ENCODE peak calls at places on chromosomes 1 and 21, in six cellular contexts. One of them, this sample, is unnamed.

GRCh38 chr1:186212574-186213224 is 162.4 kb downstream of the TPR start:
- DNase-seq in H54: peak; percentile 23
- DNase-seq in IMR-90: peak; percentile 97
- DNase-seq in uterus: no peak
- DNase-seq in transverse colon: peak; percentile 11
- DNase-seq in GM12891: peak; percentile 23
- DNase-seq in this sample: peak; percentile 85

GRCh38 chr1:58620259-58620658 is 43.2 kb upstream of the TACSTD2 start:
- DNase-seq in H54: no peak
- DNase-seq in transverse colon: peak; percentile 42
- DNase-seq in uterus: no peak
- DNase-seq in IMR-90: no peak
- DNase-seq in GM12891: no peak
- DNase-seq in this sample: no peak

GRCh38 chr21:35933466-35933865 is 126.9 kb downstream of the SETD4 start:
- DNase-seq in IMR-90: peak; percentile 86
- DNase-seq in uterus: peak; percentile 71
- DNase-seq in GM12891: no peak
- DNase-seq in H54: peak; percentile 43
- DNase-seq in transverse colon: peak; percentile 34
- DNase-seq in this sample: no peak

GRCh38 chr21:18218331-18218730 is 26.3 kb upstream of the CHODL start:
- DNase-seq in H54: no peak
- DNase-seq in transverse colon: no peak
- DNase-seq in GM12891: no peak
- DNase-seq in IMR-90: no peak
- DNase-seq in uterus: no peak
- DNase-seq in this sample: no peak

GRCh38 chr1:62494137-62494536 is 57.3 kb downstream of the USP1 start:
- DNase-seq in H54: no peak
- DNase-seq in GM12891: no peak
- DNase-seq in uterus: no peak
- DNase-seq in IMR-90: no peak
- DNase-seq in transverse colon: no peak
- DNase-seq in this sample: no peak

GRCh38 chr1:53380296-53380695 is 52.4 kb upstream of the LRP8 start:
- DNase-seq in uterus: no peak
- DNase-seq in transverse colon: no peak
- DNase-seq in GM12891: no peak
- DNase-seq in H54: no peak
- DNase-seq in IMR-90: no peak
- DNase-seq in this sample: no peak

GRCh38 chr1:64545118-64545916 is 75.4 kb downstream of the CACHD1 start:
- DNase-seq in GM12891: no peak
- DNase-seq in uterus: no peak
- DNase-seq in transverse colon: no peak
- DNase-seq in IMR-90: no peak
- DNase-seq in H54: no peak
- DNase-seq in this sample: no peak

GRCh38 chr1:47444578-47445465 is 7.0 kb downstream of the FOXD2 start:
- DNase-seq in H54: no peak
- DNase-seq in IMR-90: peak; percentile 10
- DNase-seq in uterus: no peak
- DNase-seq in transverse colon: peak; percentile 62
- DNase-seq in GM12891: no peak
- DNase-seq in this sample: no peak

GRCh38 chr1:19169642-19170041 is 40.4 kb downstream of the UBR4 start:
- DNase-seq in IMR-90: peak; percentile 80
- DNase-seq in transverse colon: no peak
- DNase-seq in GM12891: peak; percentile 13
- DNase-seq in uterus: no peak
- DNase-seq in H54: no peak
- DNase-seq in this sample: peak; percentile 2

GRCh38 chr1:85992756-85993155 is 163.8 kb downstream of the COL24A1 start:
- DNase-seq in GM12891: no peak
- DNase-seq in uterus: no peak
- DNase-seq in H54: no peak
- DNase-seq in transverse colon: no peak
- DNase-seq in IMR-90: peak; percentile 76
- DNase-seq in this sample: no peak

GRCh38 chr21:29148535-29148934 is 18.1 kb downstream of the MAP3K7CL start:
- DNase-seq in transverse colon: no peak
- DNase-seq in IMR-90: peak; percentile 64
- DNase-seq in H54: no peak
- DNase-seq in uterus: no peak
- DNase-seq in GM12891: no peak
- DNase-seq in this sample: no peak

GRCh38 chr1:184881941-184882648 is 92.2 kb downstream of the NIBAN1 start:
- DNase-seq in GM12891: no peak
- DNase-seq in H54: no peak
- DNase-seq in transverse colon: no peak
- DNase-seq in IMR-90: no peak
- DNase-seq in uterus: no peak
- DNase-seq in this sample: no peak

GRCh38 chr1:43934279-43934985 is 831 bp downstream of the ARTN start:
- DNase-seq in uterus: peak; percentile 64
- DNase-seq in GM12891: peak; percentile 81
- DNase-seq in H54: no peak
- DNase-seq in transverse colon: peak; percentile 82
- DNase-seq in IMR-90: peak; percentile 53
- DNase-seq in this sample: peak; percentile 83

GRCh38 chr1:43932786-43933385 is 715 bp upstream of the ARTN start:
- DNase-seq in H54: peak; percentile 76
- DNase-seq in transverse colon: no peak
- DNase-seq in IMR-90: peak; percentile 74
- DNase-seq in uterus: no peak
- DNase-seq in GM12891: no peak
- DNase-seq in this sample: no peak

GRCh38 chr1:43931711-43932660 is 1.6 kb upstream of the ARTN start:
- DNase-seq in GM12891: no peak
- DNase-seq in uterus: no peak
- DNase-seq in H54: no peak
- DNase-seq in IMR-90: no peak
- DNase-seq in transverse colon: no peak
- DNase-seq in this sample: no peak

GRCh38 chr1:43934986-43935324 is 1.4 kb downstream of the ARTN start:
- DNase-seq in H54: no peak
- DNase-seq in uterus: no peak
- DNase-seq in GM12891: no peak
- DNase-seq in transverse colon: no peak
- DNase-seq in IMR-90: no peak
- DNase-seq in this sample: no peak

GRCh38 chr1:43933386-43934278 is at the start of gene ARTN:
- DNase-seq in IMR-90: no peak
- DNase-seq in uterus: peak; percentile 29
- DNase-seq in H54: no peak
- DNase-seq in GM12891: no peak
- DNase-seq in transverse colon: peak; percentile 63
- DNase-seq in this sample: no peak
- TF ChIP-seq POLR2A in IMR-90: no peak
- TF ChIP-seq POLR2A in uterus: no peak
- TF ChIP-seq POLR2A in H54: no peak
- TF ChIP-seq POLR2A in GM12891: no peak
- TF ChIP-seq POLR2A in transverse colon: no peak
- TF ChIP-seq POLR2A in this sample: no peak

DNA sequence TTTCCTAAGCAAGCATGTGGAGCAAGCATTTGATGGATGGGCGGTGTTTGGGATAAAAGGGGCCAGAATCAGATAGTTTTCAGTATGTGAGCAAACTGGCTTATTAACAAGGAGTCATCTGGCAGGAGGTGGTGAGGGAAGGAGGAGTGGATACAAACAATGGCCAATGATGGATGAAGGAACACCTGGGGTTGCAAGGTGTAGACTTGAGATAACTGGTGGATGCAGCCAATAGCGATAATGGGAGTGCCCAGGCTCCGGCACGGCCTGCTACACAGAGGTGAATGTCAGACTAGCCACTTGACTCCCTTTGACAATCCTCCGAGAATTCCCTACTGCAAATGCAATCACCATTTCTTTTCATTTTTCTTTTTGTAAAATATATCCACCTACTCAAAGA is 41.7 kb downstream of the C8B start:
- DNase-seq in uterus: no peak
- DNase-seq in H54: no peak
- DNase-seq in GM12891: no peak
- DNase-seq in transverse colon: no peak
- DNase-seq in IMR-90: no peak
- DNase-seq in this sample: no peak
- TF ChIP-seq POLR2A in uterus: no peak
- TF ChIP-seq POLR2A in H54: no peak
- TF ChIP-seq POLR2A in GM12891: no peak
- TF ChIP-seq POLR2A in transverse colon: no peak
- TF ChIP-seq POLR2A in IMR-90: no peak
- TF ChIP-seq POLR2A in this sample: no peak

GRCh38 chr1:166876540-166876838 is 425 bp upstream of the TADA1 start:
- DNase-seq in transverse colon: no peak
- DNase-seq in uterus: no peak
- DNase-seq in IMR-90: no peak
- DNase-seq in H54: no peak
- DNase-seq in GM12891: no peak
- DNase-seq in this sample: no peak

GRCh38 chr1:166875302-166875733 is 746 bp downstream of the TADA1 start:
- DNase-seq in IMR-90: no peak
- DNase-seq in H54: no peak
- DNase-seq in transverse colon: no peak
- DNase-seq in GM12891: no peak
- DNase-seq in uterus: no peak
- DNase-seq in this sample: no peak

GRCh38 chr1:166870584-166870983 is 5.5 kb downstream of the TADA1 start:
- DNase-seq in GM12891: no peak
- DNase-seq in transverse colon: no peak
- DNase-seq in uterus: no peak
- DNase-seq in H54: no peak
- DNase-seq in IMR-90: no peak
- DNase-seq in this sample: no peak

GRCh38 chr1:166874464-166874863 is 1.6 kb downstream of the TADA1 start:
- DNase-seq in transverse colon: no peak
- DNase-seq in H54: no peak
- DNase-seq in uterus: no peak
- DNase-seq in IMR-90: no peak
- DNase-seq in GM12891: no peak
- DNase-seq in this sample: no peak

GRCh38 chr1:166875734-166876539 is at the start of gene TADA1:
- DNase-seq in IMR-90: peak; percentile 96
- DNase-seq in transverse colon: peak; percentile 99
- DNase-seq in GM12891: peak; percentile 86
- DNase-seq in uterus: peak; percentile 98
- DNase-seq in H54: peak; percentile 84
- DNase-seq in this sample: peak; percentile 99
- TF ChIP-seq POLR2A in IMR-90: no peak
- TF ChIP-seq POLR2A in transverse colon: peak; percentile 67
- TF ChIP-seq POLR2A in GM12891: no peak
- TF ChIP-seq POLR2A in uterus: peak; percentile 65
- TF ChIP-seq POLR2A in H54: peak; percentile 70
- TF ChIP-seq POLR2A in this sample: peak; percentile 75

GRCh38 chr1:154577346-154578057 is 9.9 kb downstream of the CHRNB2 start:
- DNase-seq in uterus: no peak
- DNase-seq in H54: no peak
- DNase-seq in transverse colon: no peak
- DNase-seq in IMR-90: no peak
- DNase-seq in GM12891: no peak
- DNase-seq in this sample: no peak
- TF ChIP-seq POLR2A in uterus: no peak
- TF ChIP-seq POLR2A in H54: no peak
- TF ChIP-seq POLR2A in transverse colon: no peak
- TF ChIP-seq POLR2A in IMR-90: no peak
- TF ChIP-seq POLR2A in GM12891: peak; percentile 30
- TF ChIP-seq POLR2A in this sample: no peak

GRCh38 chr1:153670859-153671622 is at the start of gene ILF2:
- DNase-seq in H54: peak; percentile 93
- DNase-seq in uterus: peak; percentile 98
- DNase-seq in transverse colon: peak; percentile 98
- DNase-seq in IMR-90: peak; percentile 100
- DNase-seq in GM12891: peak; percentile 89
- DNase-seq in this sample: peak; percentile 100
- TF ChIP-seq POLR2A in H54: peak; percentile 80
- TF ChIP-seq POLR2A in uterus: peak; percentile 90
- TF ChIP-seq POLR2A in transverse colon: peak; percentile 92
- TF ChIP-seq POLR2A in IMR-90: peak; percentile 97
- TF ChIP-seq POLR2A in GM12891: peak; percentile 95
- TF ChIP-seq POLR2A in this sample: peak; percentile 96

GRCh38 chr21:46149205-46149901 is 6.0 kb downstream of the FTCD start:
- DNase-seq in GM12891: no peak
- DNase-seq in IMR-90: no peak
- DNase-seq in transverse colon: no peak
- DNase-seq in uterus: peak; percentile 10
- DNase-seq in H54: no peak
- DNase-seq in this sample: no peak
- TF ChIP-seq POLR2A in GM12891: no peak
- TF ChIP-seq POLR2A in IMR-90: no peak
- TF ChIP-seq POLR2A in transverse colon: no peak
- TF ChIP-seq POLR2A in uterus: no peak
- TF ChIP-seq POLR2A in H54: no peak
- TF ChIP-seq POLR2A in this sample: no peak